ENCODE peak calls at places on chromosomes 1 and 21, in eight cellular contexts. One of them, this sample, is unnamed.
A peak's percentile ranks its signal among the peaks of the same experiment; 100 is the strongest.

GRCh38 chr1:186420311-186420710 is 40.6 kb downstream of the PDC start:
- DNase-seq in iPS-NIHi11: no peak
- DNase-seq in fibroblast of villous mesenchyme: peak; percentile 33
- DNase-seq in glomerular endothelial cell: no peak
- DNase-seq in foreskin fibroblast: no peak
- DNase-seq in fibroblast of mammary gland: no peak
- DNase-seq in nephron progenitor cell: no peak
- DNase-seq in substantia nigra: no peak
- DNase-seq in this sample: no peak

GRCh38 chr1:209248649-209249279 is 334.8 kb upstream of the CAMK1G start:
- DNase-seq in iPS-NIHi11: peak; percentile 78
- DNase-seq in fibroblast of villous mesenchyme: peak; percentile 57
- DNase-seq in glomerular endothelial cell: peak; percentile 34
- DNase-seq in foreskin fibroblast: peak; percentile 31
- DNase-seq in fibroblast of mammary gland: peak; percentile 64
- DNase-seq in nephron progenitor cell: peak; percentile 72
- DNase-seq in substantia nigra: no peak
- DNase-seq in this sample: peak; percentile 51

GRCh38 chr1:94020764-94021579 is 100.0 kb downstream of the ABCA4 start:
- DNase-seq in iPS-NIHi11: peak; percentile 53
- DNase-seq in fibroblast of villous mesenchyme: peak; percentile 98
- DNase-seq in glomerular endothelial cell: no peak
- DNase-seq in foreskin fibroblast: peak; percentile 62
- DNase-seq in fibroblast of mammary gland: peak; percentile 83
- DNase-seq in nephron progenitor cell: no peak
- DNase-seq in substantia nigra: no peak
- DNase-seq in this sample: no peak

GRCh38 chr1:204945565-204945977 is 74.9 kb downstream of the NFASC start:
- DNase-seq in iPS-NIHi11: no peak
- DNase-seq in fibroblast of villous mesenchyme: no peak
- DNase-seq in glomerular endothelial cell: no peak
- DNase-seq in foreskin fibroblast: no peak
- DNase-seq in fibroblast of mammary gland: no peak
- DNase-seq in nephron progenitor cell: no peak
- DNase-seq in substantia nigra: no peak
- DNase-seq in this sample: no peak

GRCh38 chr1:8862528-8862927 is 16.0 kb downstream of the ENO1 start:
- DNase-seq in iPS-NIHi11: peak; percentile 69
- DNase-seq in fibroblast of villous mesenchyme: no peak
- DNase-seq in glomerular endothelial cell: no peak
- DNase-seq in foreskin fibroblast: no peak
- DNase-seq in fibroblast of mammary gland: no peak
- DNase-seq in nephron progenitor cell: peak; percentile 45
- DNase-seq in substantia nigra: no peak
- DNase-seq in this sample: no peak

GRCh38 chr1:172321429-172321828 is 99.1 kb upstream of the C1orf105 start:
- DNase-seq in iPS-NIHi11: no peak
- DNase-seq in fibroblast of villous mesenchyme: peak; percentile 70
- DNase-seq in glomerular endothelial cell: peak; percentile 5
- DNase-seq in foreskin fibroblast: peak; percentile 61
- DNase-seq in fibroblast of mammary gland: peak; percentile 74
- DNase-seq in nephron progenitor cell: no peak
- DNase-seq in substantia nigra: no peak
- DNase-seq in this sample: no peak

GRCh38 chr1:205369621-205370230 is 13.0 kb upstream of the KLHDC8A start:
- DNase-seq in iPS-NIHi11: no peak
- DNase-seq in fibroblast of villous mesenchyme: no peak
- DNase-seq in glomerular endothelial cell: no peak
- DNase-seq in foreskin fibroblast: no peak
- DNase-seq in fibroblast of mammary gland: no peak
- DNase-seq in nephron progenitor cell: no peak
- DNase-seq in substantia nigra: no peak
- DNase-seq in this sample: no peak

GRCh38 chr1:168136709-168137514 is at the start of gene GPR161:
- DNase-seq in iPS-NIHi11: peak; percentile 70
- DNase-seq in fibroblast of villous mesenchyme: peak; percentile 59
- DNase-seq in glomerular endothelial cell: no peak
- DNase-seq in foreskin fibroblast: peak; percentile 37
- DNase-seq in fibroblast of mammary gland: peak; percentile 19
- DNase-seq in nephron progenitor cell: peak; percentile 88
- DNase-seq in substantia nigra: no peak
- DNase-seq in this sample: peak; percentile 71

GRCh38 chr1:55604749-55605148 is 389.6 kb upstream of the USP24 start:
- DNase-seq in iPS-NIHi11: no peak
- DNase-seq in fibroblast of villous mesenchyme: no peak
- DNase-seq in glomerular endothelial cell: no peak
- DNase-seq in foreskin fibroblast: no peak
- DNase-seq in fibroblast of mammary gland: no peak
- DNase-seq in nephron progenitor cell: no peak
- DNase-seq in substantia nigra: no peak
- DNase-seq in this sample: no peak

GRCh38 chr1:178727014-178727895 is 2.2 kb downstream of the RALGPS2 start:
- DNase-seq in iPS-NIHi11: no peak
- DNase-seq in fibroblast of villous mesenchyme: peak; percentile 41
- DNase-seq in glomerular endothelial cell: no peak
- DNase-seq in foreskin fibroblast: no peak
- DNase-seq in fibroblast of mammary gland: peak; percentile 25
- DNase-seq in nephron progenitor cell: no peak
- DNase-seq in substantia nigra: no peak
- DNase-seq in this sample: no peak

GRCh38 chr1:172359531-172359991 is 60.9 kb upstream of the C1orf105 start:
- DNase-seq in iPS-NIHi11: no peak
- DNase-seq in fibroblast of villous mesenchyme: peak; percentile 96
- DNase-seq in glomerular endothelial cell: no peak
- DNase-seq in foreskin fibroblast: peak; percentile 40
- DNase-seq in fibroblast of mammary gland: peak; percentile 54
- DNase-seq in nephron progenitor cell: no peak
- DNase-seq in substantia nigra: no peak
- DNase-seq in this sample: no peak

GRCh38 chr21:35051287-35051818 is 2.3 kb upstream of the RUNX1 start:
- DNase-seq in iPS-NIHi11: peak; percentile 78
- DNase-seq in fibroblast of villous mesenchyme: peak; percentile 91
- DNase-seq in glomerular endothelial cell: no peak
- DNase-seq in foreskin fibroblast: peak; percentile 41
- DNase-seq in fibroblast of mammary gland: peak; percentile 69
- DNase-seq in nephron progenitor cell: peak; percentile 62
- DNase-seq in substantia nigra: peak; percentile 55
- DNase-seq in this sample: peak; percentile 82

GRCh38 chr1:94093996-94094395 is 27.0 kb downstream of the ABCA4 start:
- DNase-seq in iPS-NIHi11: peak; percentile 31
- DNase-seq in fibroblast of villous mesenchyme: no peak
- DNase-seq in glomerular endothelial cell: no peak
- DNase-seq in foreskin fibroblast: no peak
- DNase-seq in fibroblast of mammary gland: peak; percentile 43
- DNase-seq in nephron progenitor cell: no peak
- DNase-seq in substantia nigra: no peak
- DNase-seq in this sample: no peak

GRCh38 chr1:85240174-85240601 is 19.3 kb downstream of the C1orf52 start:
- DNase-seq in iPS-NIHi11: peak; percentile 52
- DNase-seq in fibroblast of villous mesenchyme: peak; percentile 72
- DNase-seq in glomerular endothelial cell: no peak
- DNase-seq in foreskin fibroblast: no peak
- DNase-seq in fibroblast of mammary gland: no peak
- DNase-seq in nephron progenitor cell: no peak
- DNase-seq in substantia nigra: no peak
- DNase-seq in this sample: no peak

GRCh38 chr1:156102634-156103511 is 11.6 kb upstream of the LMNA start:
- DNase-seq in iPS-NIHi11: no peak
- DNase-seq in fibroblast of villous mesenchyme: peak; percentile 50
- DNase-seq in glomerular endothelial cell: no peak
- DNase-seq in foreskin fibroblast: no peak
- DNase-seq in fibroblast of mammary gland: peak; percentile 82
- DNase-seq in nephron progenitor cell: no peak
- DNase-seq in substantia nigra: no peak
- DNase-seq in this sample: no peak

GRCh38 chr1:116853680-116854191 is 56.0 kb upstream of the PTGFRN start:
- DNase-seq in iPS-NIHi11: peak; percentile 75
- DNase-seq in fibroblast of villous mesenchyme: peak; percentile 80
- DNase-seq in glomerular endothelial cell: peak; percentile 75
- DNase-seq in foreskin fibroblast: peak; percentile 79
- DNase-seq in fibroblast of mammary gland: peak; percentile 90
- DNase-seq in nephron progenitor cell: no peak
- DNase-seq in substantia nigra: no peak
- DNase-seq in this sample: no peak

GRCh38 chr1:110089561-110090275 is 19.2 kb upstream of the ALX3 start:
- DNase-seq in iPS-NIHi11: no peak
- DNase-seq in fibroblast of villous mesenchyme: no peak
- DNase-seq in glomerular endothelial cell: no peak
- DNase-seq in foreskin fibroblast: no peak
- DNase-seq in fibroblast of mammary gland: no peak
- DNase-seq in nephron progenitor cell: no peak
- DNase-seq in substantia nigra: no peak
- DNase-seq in this sample: no peak

GRCh38 chr1:154220970-154221814 is 437 bp downstream of the UBAP2L start:
- DNase-seq in iPS-NIHi11: peak; percentile 27
- DNase-seq in fibroblast of villous mesenchyme: no peak
- DNase-seq in glomerular endothelial cell: no peak
- DNase-seq in foreskin fibroblast: peak; percentile 31
- DNase-seq in fibroblast of mammary gland: peak; percentile 34
- DNase-seq in nephron progenitor cell: peak; percentile 74
- DNase-seq in substantia nigra: peak; percentile 58
- DNase-seq in this sample: peak; percentile 83

GRCh38 chr21:46392921-46393320 is 65.8 kb upstream of the DIP2A start:
- DNase-seq in iPS-NIHi11: no peak
- DNase-seq in fibroblast of villous mesenchyme: peak; percentile 73
- DNase-seq in glomerular endothelial cell: no peak
- DNase-seq in foreskin fibroblast: peak; percentile 12
- DNase-seq in fibroblast of mammary gland: peak; percentile 94
- DNase-seq in nephron progenitor cell: no peak
- DNase-seq in substantia nigra: no peak
- DNase-seq in this sample: no peak

GRCh38 chr1:54490361-54491248 is 57.4 kb upstream of the ACOT11 start:
- DNase-seq in iPS-NIHi11: peak; percentile 85
- DNase-seq in fibroblast of villous mesenchyme: no peak
- DNase-seq in glomerular endothelial cell: no peak
- DNase-seq in foreskin fibroblast: no peak
- DNase-seq in fibroblast of mammary gland: no peak
- DNase-seq in nephron progenitor cell: peak; percentile 71
- DNase-seq in substantia nigra: no peak
- DNase-seq in this sample: no peak

GRCh38 chr1:3948344-3948743 is 48.3 kb upstream of the C1orf174 start:
- DNase-seq in iPS-NIHi11: no peak
- DNase-seq in fibroblast of villous mesenchyme: no peak
- DNase-seq in glomerular endothelial cell: no peak
- DNase-seq in foreskin fibroblast: no peak
- DNase-seq in fibroblast of mammary gland: peak; percentile 23
- DNase-seq in nephron progenitor cell: no peak
- DNase-seq in substantia nigra: no peak
- DNase-seq in this sample: no peak

GRCh38 chr1:171286032-171286705 is 27.8 kb upstream of the FMO4 start:
- DNase-seq in iPS-NIHi11: no peak
- DNase-seq in fibroblast of villous mesenchyme: no peak
- DNase-seq in glomerular endothelial cell: no peak
- DNase-seq in foreskin fibroblast: no peak
- DNase-seq in fibroblast of mammary gland: peak; percentile 44
- DNase-seq in nephron progenitor cell: no peak
- DNase-seq in substantia nigra: no peak
- DNase-seq in this sample: no peak

GRCh38 chr1:9630331-9631081 is 21.0 kb upstream of the PIK3CD start:
- DNase-seq in iPS-NIHi11: no peak
- DNase-seq in fibroblast of villous mesenchyme: no peak
- DNase-seq in glomerular endothelial cell: no peak
- DNase-seq in foreskin fibroblast: no peak
- DNase-seq in fibroblast of mammary gland: no peak
- DNase-seq in nephron progenitor cell: no peak
- DNase-seq in substantia nigra: no peak
- DNase-seq in this sample: no peak

GRCh38 chr1:100362821-100363466 is 10.6 kb downstream of the CDC14A start:
- DNase-seq in iPS-NIHi11: no peak
- DNase-seq in fibroblast of villous mesenchyme: no peak
- DNase-seq in glomerular endothelial cell: no peak
- DNase-seq in foreskin fibroblast: no peak
- DNase-seq in fibroblast of mammary gland: no peak
- DNase-seq in nephron progenitor cell: no peak
- DNase-seq in substantia nigra: no peak
- DNase-seq in this sample: no peak

GRCh38 chr1:5340560-5341130 is 651.6 kb downstream of the NPHP4 start:
- DNase-seq in iPS-NIHi11: no peak
- DNase-seq in fibroblast of villous mesenchyme: no peak
- DNase-seq in glomerular endothelial cell: no peak
- DNase-seq in foreskin fibroblast: no peak
- DNase-seq in fibroblast of mammary gland: no peak
- DNase-seq in nephron progenitor cell: no peak
- DNase-seq in substantia nigra: no peak
- DNase-seq in this sample: no peak

GRCh38 chr21:45328198-45329087 is 40.7 kb upstream of the POFUT2 start:
- DNase-seq in iPS-NIHi11: no peak
- DNase-seq in fibroblast of villous mesenchyme: no peak
- DNase-seq in glomerular endothelial cell: no peak
- DNase-seq in foreskin fibroblast: no peak
- DNase-seq in fibroblast of mammary gland: no peak
- DNase-seq in nephron progenitor cell: no peak
- DNase-seq in substantia nigra: no peak
- DNase-seq in this sample: no peak

GRCh38 chr1:185375583-185375982 is 58.5 kb upstream of the IVNS1ABP start:
- DNase-seq in iPS-NIHi11: no peak
- DNase-seq in fibroblast of villous mesenchyme: no peak
- DNase-seq in glomerular endothelial cell: no peak
- DNase-seq in foreskin fibroblast: peak; percentile 46
- DNase-seq in fibroblast of mammary gland: peak; percentile 19
- DNase-seq in nephron progenitor cell: no peak
- DNase-seq in substantia nigra: no peak
- DNase-seq in this sample: no peak

GRCh38 chr1:38817958-38818705 is 41.4 kb downstream of the RRAGC start:
- DNase-seq in iPS-NIHi11: peak; percentile 94
- DNase-seq in fibroblast of villous mesenchyme: peak; percentile 28
- DNase-seq in glomerular endothelial cell: no peak
- DNase-seq in foreskin fibroblast: no peak
- DNase-seq in fibroblast of mammary gland: no peak
- DNase-seq in nephron progenitor cell: peak; percentile 93
- DNase-seq in substantia nigra: no peak
- DNase-seq in this sample: peak; percentile 71

GRCh38 chr1:199909137-199909536 is 118.4 kb upstream of the NR5A2 start:
- DNase-seq in iPS-NIHi11: no peak
- DNase-seq in fibroblast of villous mesenchyme: no peak
- DNase-seq in glomerular endothelial cell: peak; percentile 23
- DNase-seq in foreskin fibroblast: no peak
- DNase-seq in fibroblast of mammary gland: no peak
- DNase-seq in nephron progenitor cell: no peak
- DNase-seq in substantia nigra: no peak
- DNase-seq in this sample: no peak

GRCh38 chr1:30688920-30689794 is 34.2 kb downstream of the MATN1 start:
- DNase-seq in iPS-NIHi11: no peak
- DNase-seq in fibroblast of villous mesenchyme: no peak
- DNase-seq in glomerular endothelial cell: no peak
- DNase-seq in foreskin fibroblast: no peak
- DNase-seq in fibroblast of mammary gland: no peak
- DNase-seq in nephron progenitor cell: no peak
- DNase-seq in substantia nigra: no peak
- DNase-seq in this sample: no peak

This sample was measured in B cell.